ENCODE peak calls at places on chromosomes 12 and 14, in nine cellular contexts. D is sigmoid colon, J is tibial nerve, H is brain microvascular endothelial cell, C is choroid plexus epithelial cell, L is A673, Y is pancreas, F is keratinocyte, W is breast epithelium. E is an unnamed sample.

GRCh38 chr12:26939953-26940352 is 1.7 kb downstream of the FGFR1OP2 start:
- DNase-seq in D (no peak), J (no peak), H (no peak), C (no peak), L (no peak), Y (no peak), F (no peak), W (no peak), E (no peak)

GRCh38 chr14:65260786-65261185 is 151.7 kb upstream of the FUT8 start:
- DNase-seq in D (no peak), J (no peak), H (no peak), C (no peak), L (no peak), Y (no peak), F (no peak), W (no peak), E (no peak)

GRCh38 chr14:105287249-105288102 is 13.3 kb downstream of the BRF1 start:
- DNase-seq in D (no peak), J (no peak), H (no peak), C (no peak), L (no peak), Y (no peak), F (no peak), W (no peak), E (no peak)

GRCh38 chr12:47781479-47782371 is 8.7 kb downstream of the SLC48A1 start:
- DNase-seq in D (no peak), J (no peak), H (no peak), C (no peak), L (no peak), Y (no peak), F (peak; percentile 57), W (peak; percentile 72), E (peak; percentile 50)

GRCh38 chr12:29220632-29221336 is 71.7 kb downstream of the FAR2 start:
- DNase-seq in D (no peak), J (no peak), H (no peak), C (no peak), L (no peak), Y (no peak), F (no peak), W (no peak), E (no peak)

GRCh38 chr12:27807063-27807703 is 27.1 kb upstream of the MANSC4 start:
- DNase-seq in D (no peak), J (no peak), H (no peak), C (no peak), L (no peak), Y (no peak), F (no peak), W (no peak), E (no peak)

GRCh38 chr14:55180006-55180405 is 11.4 kb downstream of the DLGAP5 start:
- DNase-seq in D (no peak), J (no peak), H (no peak), C (no peak), L (no peak), Y (no peak), F (no peak), W (no peak), E (no peak)

GRCh38 chr14:52241102-52241793 is 26.2 kb upstream of the PTGDR start:
- DNase-seq in D (no peak), J (no peak), H (peak; percentile 65), C (peak; percentile 87), L (no peak), Y (no peak), F (no peak), W (no peak), E (no peak)

GRCh38 chr12:124599074-124599999 is 31.9 kb upstream of the NCOR2 start:
- DNase-seq in D (no peak), J (no peak), H (peak; percentile 53), C (peak; percentile 85), L (no peak), Y (no peak), F (no peak), W (no peak), E (no peak)

GRCh38 chr14:98711453-98711852 is 560.5 kb downstream of the BCL11B start:
- DNase-seq in D (no peak), J (no peak), H (no peak), C (no peak), L (peak; percentile 1), Y (no peak), F (no peak), W (no peak), E (no peak)

GRCh38 chr12:1355396-1355795 is 239.0 kb downstream of the FBXL14 start:
- DNase-seq in D (no peak), J (no peak), H (no peak), C (peak; percentile 89), L (no peak), Y (no peak), F (no peak), W (no peak), E (no peak)

GRCh38 chr14:31895206-31895605 is 181.9 kb upstream of the ARHGAP5 start:
- DNase-seq in D (no peak), J (no peak), H (peak; percentile 79), C (peak; percentile 83), L (peak; percentile 21), Y (no peak), F (no peak), W (no peak), E (no peak)

GRCh38 chr12:6869049-6870021 is 2.0 kb downstream of the TPI1 start:
- DNase-seq in D (peak; percentile 91), J (peak; percentile 69), H (peak; percentile 60), C (peak; percentile 81), L (peak; percentile 88), Y (peak; percentile 88), F (no peak), W (peak; percentile 83), E (peak; percentile 79)

GRCh38 chr14:66228267-66228970 is 257.8 kb upstream of the CCDC196 start:
- DNase-seq in D (no peak), J (no peak), H (peak; percentile 25), C (peak; percentile 1), L (no peak), Y (no peak), F (peak; percentile 38), W (no peak), E (no peak)

GRCh38 chr12:55974308-55974724 is 438 bp downstream of the RAB5B start:
- DNase-seq in D (peak; percentile 82), J (no peak), H (peak; percentile 32), C (peak; percentile 62), L (peak; percentile 27), Y (no peak), F (no peak), W (peak; percentile 61), E (no peak)

DNA sequence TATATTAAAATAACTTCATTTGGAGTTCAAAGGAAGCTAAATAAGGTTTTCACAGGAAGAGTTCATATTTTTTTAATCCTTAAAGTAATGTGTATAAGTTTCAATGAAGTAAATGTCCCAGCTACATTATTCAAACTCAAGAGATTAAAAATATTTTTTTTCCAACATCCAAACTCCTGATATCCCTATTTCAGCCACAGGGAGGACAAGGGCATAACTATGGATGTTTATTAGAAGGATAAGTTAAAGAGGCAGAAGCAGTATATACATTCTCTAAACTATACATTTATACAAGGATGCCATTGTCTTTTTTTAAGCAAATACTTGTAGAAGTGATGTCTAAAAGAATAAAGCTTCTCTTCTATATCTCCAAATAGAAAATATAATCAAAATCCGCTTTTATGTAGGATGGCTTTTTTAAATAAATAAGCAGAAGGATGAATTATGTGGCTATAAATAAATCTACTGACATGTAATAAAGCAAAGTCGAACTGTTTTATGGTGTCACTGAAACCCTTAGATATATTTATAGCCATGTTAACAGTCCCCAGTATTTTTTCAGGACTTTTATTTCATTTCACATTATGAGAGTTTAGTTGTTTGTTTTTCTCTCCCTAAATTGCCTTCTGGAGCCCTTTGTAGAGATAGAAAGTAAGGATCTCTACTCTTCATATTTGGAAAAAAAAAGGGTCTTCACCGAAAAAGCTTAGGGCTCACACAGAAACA is 936.5 kb downstream of the DIO2 start:
- DNase-seq in D (no peak), J (no peak), H (no peak), C (no peak), L (no peak), Y (no peak), F (no peak), W (no peak), E (no peak)
- TF ChIP-seq CTCF in D (no peak), J (no peak), H (peak; percentile 35), C (peak; percentile 46), L (no peak), Y (no peak), F (no peak), W (no peak), E (no peak)

GRCh38 chr12:59839514-59839913 is 243.7 kb downstream of the SLC16A7 start:
- DNase-seq in D (no peak), J (no peak), H (no peak), C (peak; percentile 21), L (peak; percentile 50), Y (no peak), F (no peak), W (no peak), E (no peak)

GRCh38 chr12:59844775-59845174 is 248.9 kb downstream of the SLC16A7 start:
- DNase-seq in D (no peak), J (no peak), H (no peak), C (no peak), L (no peak), Y (no peak), F (no peak), W (no peak), E (no peak)

GRCh38 chr12:59847127-59847526 is 251.3 kb downstream of the SLC16A7 start:
- DNase-seq in D (no peak), J (no peak), H (no peak), C (no peak), L (no peak), Y (no peak), F (no peak), W (no peak), E (no peak)

GRCh38 chr12:59843260-59843843 is 247.5 kb downstream of the SLC16A7 start:
- DNase-seq in D (no peak), J (no peak), H (no peak), C (no peak), L (no peak), Y (no peak), F (no peak), W (no peak), E (no peak)
- TF ChIP-seq CTCF in D (no peak), J (no peak), H (no peak), C (no peak), L (no peak), Y (no peak), F (no peak), W (no peak), E (no peak)

DNA sequence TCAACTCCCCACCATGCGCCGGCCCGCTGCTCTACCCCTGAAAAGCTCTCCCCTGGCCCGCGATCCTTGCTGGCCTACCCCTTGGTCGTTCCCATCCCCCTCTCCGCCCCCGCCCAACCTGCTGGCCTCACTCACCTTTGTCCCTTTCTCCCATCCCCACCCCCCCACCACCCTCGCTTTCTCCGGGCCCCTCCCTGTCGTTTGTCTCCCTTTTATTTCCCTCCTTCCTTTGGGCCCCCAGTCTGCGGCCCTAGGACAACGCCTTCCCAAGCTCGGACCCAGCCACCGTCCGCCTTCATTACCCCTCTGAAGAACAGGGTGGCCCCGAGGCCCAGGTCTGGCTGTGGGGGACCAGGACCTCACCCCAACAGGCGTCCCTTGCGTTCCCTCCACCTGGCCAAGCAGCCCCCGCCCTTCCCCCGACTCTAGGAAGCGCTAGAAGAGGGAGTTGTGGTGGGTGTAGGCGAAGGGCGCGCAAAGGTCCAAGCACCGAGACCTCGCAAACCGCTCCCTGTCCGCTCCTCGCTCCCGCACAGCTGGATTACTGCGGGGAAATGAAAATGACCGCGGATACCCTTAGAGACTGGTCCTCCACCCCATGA is 6.9 kb upstream of the SLC7A7 start:
- DNase-seq in D (peak; percentile 69), J (no peak), H (no peak), C (no peak), L (no peak), Y (peak; percentile 32), F (no peak), W (no peak), E (no peak)
- TF ChIP-seq CTCF in D (no peak), J (no peak), H (no peak), C (no peak), L (no peak), Y (no peak), F (no peak), W (no peak), E (no peak)

GRCh38 chr14:45838597-45838996 is 585.6 kb upstream of the MIS18BP1 start:
- DNase-seq in D (no peak), J (no peak), H (no peak), C (peak; percentile 4), L (no peak), Y (no peak), F (no peak), W (no peak), E (no peak)
- TF ChIP-seq CTCF in D (no peak), J (no peak), H (no peak), C (no peak), L (peak; percentile 19), Y (no peak), F (peak; percentile 15), W (no peak), E (no peak)

E was measured in D721Med.